ENCODE peak calls at places on chromosome 12, in nine cellular contexts. J, D, C, F, S, H, K, P and I are unnamed samples.

GRCh38 chr12:59980491-59980890 is 384.7 kb downstream of the SLC16A7 start:
- DNase-seq in J (no peak), D (no peak), C (peak; percentile 4), F (no peak), S (no peak), H (no peak), K (no peak), P (no peak), I (no peak)

GRCh38 chr12:52197371-52198231 is 5.8 kb upstream of the KRT80 start:
- DNase-seq in J (peak; percentile 51), D (no peak), C (no peak), F (no peak), S (no peak), H (no peak), K (peak; percentile 14), P (no peak), I (peak; percentile 98)

GRCh38 chr12:121190523-121191031 is 19.4 kb upstream of the P2RX4 start:
- DNase-seq in J (no peak), D (no peak), C (peak; percentile 52), F (no peak), S (peak; percentile 92), H (no peak), K (no peak), P (peak; percentile 86), I (peak; percentile 56)

GRCh38 chr12:48927261-48927660 is 2.0 kb upstream of the FKBP11 start:
- DNase-seq in J (no peak), D (no peak), C (no peak), F (no peak), S (no peak), H (no peak), K (no peak), P (peak; percentile 24), I (no peak)

GRCh38 chr12:6461401-6462233 is 8.9 kb downstream of the VAMP1 start:
- DNase-seq in J (no peak), D (no peak), C (no peak), F (peak; percentile 90), S (peak; percentile 48), H (peak; percentile 68), K (no peak), P (no peak), I (peak; percentile 99)

GRCh38 chr12:2288471-2288870 is 235.7 kb downstream of the CACNA1C start:
- DNase-seq in J (no peak), D (no peak), C (no peak), F (no peak), S (no peak), H (no peak), K (no peak), P (no peak), I (no peak)

GRCh38 chr12:51818567-51819300 is 29.8 kb downstream of the FIGNL2 start:
- DNase-seq in J (no peak), D (no peak), C (peak; percentile 22), F (no peak), S (peak; percentile 84), H (no peak), K (no peak), P (peak; percentile 75), I (no peak)

GRCh38 chr12:108310489-108310888 is 28.6 kb downstream of the CMKLR1 start:
- DNase-seq in J (no peak), D (no peak), C (no peak), F (no peak), S (no peak), H (no peak), K (no peak), P (peak; percentile 20), I (no peak)

GRCh38 chr12:85740190-85740589 is 96.0 kb downstream of the RASSF9 start:
- DNase-seq in J (no peak), D (no peak), C (no peak), F (no peak), S (no peak), H (no peak), K (no peak), P (no peak), I (no peak)

GRCh38 chr12:53048033-53048779 is 1.7 kb upstream of the TNS2 start:
- DNase-seq in J (peak; percentile 81), D (peak; percentile 70), C (no peak), F (no peak), S (peak; percentile 54), H (no peak), K (peak; percentile 6), P (no peak), I (no peak)

GRCh38 chr12:89893972-89894706 is 185.5 kb upstream of the ATP2B1 start:
- DNase-seq in J (no peak), D (no peak), C (no peak), F (no peak), S (no peak), H (no peak), K (no peak), P (peak; percentile 35), I (no peak)

GRCh38 chr12:25904442-25904841 is 54.0 kb upstream of the RASSF8 start:
- DNase-seq in J (no peak), D (no peak), C (no peak), F (no peak), S (no peak), H (no peak), K (no peak), P (no peak), I (peak; percentile 49)

GRCh38 chr12:96241484-96242256 is 47.5 kb downstream of the ELK3 start:
- DNase-seq in J (no peak), D (no peak), C (no peak), F (no peak), S (peak; percentile 90), H (peak; percentile 57), K (no peak), P (peak; percentile 72), I (no peak)

GRCh38 chr12:88172844-88173407 is 30.8 kb downstream of the TMTC3 start:
- DNase-seq in J (no peak), D (no peak), C (no peak), F (no peak), S (no peak), H (no peak), K (no peak), P (peak; percentile 37), I (no peak)

GRCh38 chr12:47080725-47081502 is 1.2 kb upstream of the AMIGO2 start:
- DNase-seq in J (peak; percentile 65), D (no peak), C (no peak), F (peak; percentile 56), S (peak; percentile 89), H (peak; percentile 18), K (no peak), P (peak; percentile 77), I (peak; percentile 66)

GRCh38 chr12:5694759-5695409 is 250.2 kb downstream of the ANO2 start:
- DNase-seq in J (no peak), D (no peak), C (no peak), F (no peak), S (no peak), H (no peak), K (no peak), P (no peak), I (no peak)

GRCh38 chr12:22684526-22685118 is 59.7 kb downstream of the ETNK1 start:
- DNase-seq in J (no peak), D (no peak), C (no peak), F (no peak), S (no peak), H (no peak), K (peak; percentile 5), P (peak; percentile 73), I (peak; percentile 84)

GRCh38 chr12:65948320-65949008 is 124.2 kb downstream of the HMGA2 start:
- DNase-seq in J (peak; percentile 57), D (no peak), C (peak; percentile 87), F (no peak), S (peak; percentile 97), H (no peak), K (no peak), P (peak; percentile 96), I (no peak)

GRCh38 chr12:50641566-50641965 is 122.3 kb upstream of the ATF1 start:
- DNase-seq in J (no peak), D (no peak), C (no peak), F (no peak), S (no peak), H (no peak), K (no peak), P (no peak), I (peak; percentile 20)

GRCh38 chr12:105740970-105741725 is 397.6 kb downstream of the NUAK1 start:
- DNase-seq in J (peak; percentile 67), D (no peak), C (no peak), F (no peak), S (peak; percentile 67), H (no peak), K (peak; percentile 56), P (peak; percentile 35), I (no peak)

GRCh38 chr12:113347107-113347506 is 11.3 kb upstream of the PLBD2 start:
- DNase-seq in J (no peak), D (no peak), C (no peak), F (no peak), S (no peak), H (no peak), K (no peak), P (no peak), I (no peak)